ENCODE peak calls at places on chromosomes 16 and 17, in ten cellular contexts. G is aorta; P is left kidney; V is stimulated activated effector memory CD8-positive, alpha-beta T cell treated with anti-CD3 and anti-CD28 coated beads, Interleukin-12 subunit alpha, Interleukin-12 subunit beta, amount 100 ng/mL, for 72 hours; T is ACHN; Z is astrocyte of the cerebellum; S is AG08396; O is T-cell; K is NCI-H1417; Q is NCI-H2081. J is an unnamed sample.

GRCh38 chr16:85514601-85515318 is 98.4 kb upstream of the GSE1 start:
- DNase-seq in G (peak), P (no peak), V (no peak), T (peak), Z (peak), S (peak), O (no peak), K (no peak), Q (peak), J (peak)

GRCh38 chr16:23145186-23145585 is 4.1 kb downstream of the USP31 start:
- DNase-seq in G (no peak), P (no peak), V (peak), T (peak), Z (no peak), S (no peak), O (no peak), K (peak), Q (no peak), J (peak)

GRCh38 chr17:45427181-45427835 is 5.4 kb downstream of the ARHGAP27 start:
- DNase-seq in G (peak), P (no peak), V (no peak), T (no peak), Z (no peak), S (no peak), O (no peak), K (no peak), Q (no peak), J (no peak)

GRCh38 chr17:57121308-57122042 is 36.4 kb downstream of the AKAP1 start:
- DNase-seq in G (no peak), P (peak), V (no peak), T (peak), Z (peak), S (peak), O (no peak), K (no peak), Q (peak), J (peak)

GRCh38 chr17:52036416-52036815 is 122.1 kb downstream of the CA10 start:
- DNase-seq in G (no peak), P (no peak), V (no peak), T (no peak), Z (no peak), S (no peak), O (no peak), K (no peak), Q (no peak), J (no peak)

GRCh38 chr16:67311607-67312449 is 14.7 kb downstream of the KCTD19 start:
- DNase-seq in G (no peak), P (peak), V (peak), T (peak), Z (peak), S (peak), O (no peak), K (no peak), Q (no peak), J (peak)

GRCh38 chr17:65181237-65182061 is 44.3 kb downstream of the RGS9 start:
- DNase-seq in G (no peak), P (no peak), V (peak), T (no peak), Z (no peak), S (no peak), O (no peak), K (no peak), Q (no peak), J (no peak)

GRCh38 chr17:38705523-38705802 is 390 bp downstream of the MLLT6 start:
- DNase-seq in G (no peak), P (no peak), V (no peak), T (no peak), Z (no peak), S (peak), O (no peak), K (no peak), Q (no peak), J (no peak)

GRCh38 chr17:83195330-83196087 is 116.1 kb downstream of the METRNL start:
- DNase-seq in G (peak), P (no peak), V (no peak), T (no peak), Z (no peak), S (peak), O (no peak), K (no peak), Q (no peak), J (peak)

GRCh38 chr16:15483857-15484256 is 49.5 kb downstream of the BMERB1 start:
- DNase-seq in G (no peak), P (no peak), V (no peak), T (no peak), Z (no peak), S (no peak), O (no peak), K (no peak), Q (no peak), J (no peak)

GRCh38 chr17:2111691-2112090 is 56.8 kb downstream of the HIC1 start:
- DNase-seq in G (no peak), P (peak), V (no peak), T (no peak), Z (peak), S (no peak), O (no peak), K (no peak), Q (no peak), J (peak)

GRCh38 chr16:46972971-46973456 is 460 bp downstream of the DNAJA2 start:
- DNase-seq in G (peak), P (peak), V (peak), T (peak), Z (no peak), S (peak), O (no peak), K (no peak), Q (no peak), J (no peak)

J was measured in fibroblast of lung.